ENCODE peak calls at places on chromosomes 2 and 18, in five cellular contexts. L is NCI-H2081; P is activated naive CD8-positive, alpha-beta T cell treated with anti-CD3 and anti-CD28 coated beads, Interleukin-2, amount 50 U/mL, for 24 hours; E is NCI-H1694; R is heart left ventricle. S is an unnamed sample.
A peak's percentile ranks its signal among the peaks of the same experiment; 100 is the strongest.

GRCh38 chr2:112121682-112122254 is 16.4 kb upstream of the FBLN7 start:
- DNase-seq in L (peak; percentile 3), P (peak; percentile 45), E (peak; percentile 80), R (no peak), S (peak; percentile 51)

GRCh38 chr18:79644006-79644665 is 35.5 kb upstream of the CTDP1 start:
- DNase-seq in L (peak; percentile 61), P (peak; percentile 81), E (peak; percentile 3), R (peak; percentile 84), S (peak; percentile 68)

GRCh38 chr18:78610646-78611045 is 369.0 kb upstream of the SALL3 start:
- DNase-seq in L (no peak), P (no peak), E (no peak), R (no peak), S (no peak)

GRCh38 chr2:48332286-48332685 is 197.7 kb upstream of the STON1 start:
- DNase-seq in L (peak; percentile 29), P (no peak), E (no peak), R (no peak), S (no peak)

GRCh38 chr2:185456517-185456916 is 282.1 kb upstream of the FSIP2 start:
- DNase-seq in L (no peak), P (no peak), E (no peak), R (no peak), S (no peak)

GRCh38 chr2:70523996-70524965 is 29.3 kb downstream of the TGFA start:
- DNase-seq in L (no peak), P (peak; percentile 21), E (no peak), R (no peak), S (no peak)

GRCh38 chr2:48320747-48321146 is 209.2 kb upstream of the STON1 start:
- DNase-seq in L (no peak), P (no peak), E (no peak), R (no peak), S (no peak)

GRCh38 chr2:237732790-237733349 is 65.7 kb upstream of the RBM44 start:
- DNase-seq in L (peak; percentile 12), P (no peak), E (no peak), R (peak; percentile 71), S (peak; percentile 55)

GRCh38 chr18:2932247-2933181 is 80.4 kb downstream of the LPIN2 start:
- DNase-seq in L (peak; percentile 63), P (no peak), E (peak; percentile 57), R (no peak), S (no peak)

GRCh38 chr2:189578272-189578671 is 2.3 kb downstream of the SLC40A1 start:
- DNase-seq in L (no peak), P (no peak), E (no peak), R (no peak), S (no peak)

S was measured in NCI-H526.